ENCODE peak calls at places on chromosome 11, in four cellular contexts. Z, Y, B and U are unnamed samples.
A peak's percentile ranks its signal among the peaks of the same experiment; 100 is the strongest.

GRCh38 chr11:57800444-57801184 is 39.0 kb downstream of the CTNND1 start:
- DNase-seq in Y (peak; percentile 14), Z (no peak), B (no peak), U (no peak)

GRCh38 chr11:132402056-132402684 is 1031.8 kb downstream of the NTM start:
- DNase-seq in Y (peak; percentile 40), B (no peak), Z (no peak), U (no peak)

GRCh38 chr11:35148163-35148562 is 9.2 kb downstream of the CD44 start:
- DNase-seq in Z (no peak), Y (no peak), B (no peak), U (no peak)

GRCh38 chr11:13434247-13435205 is 28.5 kb downstream of the BTBD10 start:
- DNase-seq in B (no peak), Y (no peak), Z (no peak), U (no peak)

GRCh38 chr11:68504432-68505066 is 44.0 kb downstream of the PPP6R3 start:
- DNase-seq in B (no peak), Z (no peak), Y (no peak), U (no peak)

GRCh38 chr11:2175659-2176058 is 4.0 kb upstream of the TH start:
- DNase-seq in B (peak; percentile 28), Z (no peak), Y (no peak), U (no peak)

GRCh38 chr11:116053538-116053919 is 549.3 kb upstream of the CADM1 start:
- DNase-seq in B (no peak), Y (no peak), Z (no peak), U (no peak)

GRCh38 chr11:7528514-7529049 is 14.8 kb downstream of the PPFIBP2 start:
- DNase-seq in Z (no peak), Y (no peak), B (no peak), U (no peak)

GRCh38 chr11:19122966-19123615 is 6.1 kb downstream of the ZDHHC13 start:
- DNase-seq in Y (no peak), Z (no peak), B (no peak), U (no peak)

GRCh38 chr11:65435330-65435931 is 12.8 kb downstream of the NEAT1 start:
- DNase-seq in Y (no peak), Z (no peak), B (no peak), U (peak; percentile 23)
- TF ChIP-seq CTCF in Y (no peak), Z (no peak), B (no peak), U (no peak)

DNA sequence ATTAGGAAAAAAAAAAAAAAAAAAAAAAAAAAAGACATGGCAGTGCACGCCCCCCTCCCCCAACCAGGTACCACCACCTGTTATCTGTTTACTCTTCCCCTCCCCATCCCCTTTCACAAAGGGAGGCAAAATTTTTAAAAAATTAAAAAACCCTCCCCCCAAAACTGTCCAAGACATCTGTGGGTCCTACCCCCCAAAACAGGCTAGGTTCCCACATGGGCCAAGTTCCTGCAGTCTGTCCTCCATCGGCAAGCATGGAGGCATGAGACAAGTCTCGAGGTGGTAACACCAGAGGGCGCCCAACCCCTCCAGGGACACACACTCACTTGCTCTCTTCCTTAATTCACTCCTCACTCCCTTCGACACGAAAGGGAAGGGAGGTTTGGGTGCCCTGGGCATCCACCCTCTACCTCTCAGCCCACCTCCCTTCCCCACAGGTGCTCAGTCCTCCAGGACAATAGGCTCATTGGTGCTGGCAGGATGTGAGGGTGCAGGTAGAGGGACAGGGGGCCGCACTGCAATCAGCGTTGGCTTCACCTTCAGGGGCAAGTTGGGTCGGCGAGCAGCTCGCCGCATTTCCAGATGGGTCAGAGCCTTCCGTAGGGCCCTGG is 2.2 kb upstream of the TUT1 start:
- DNase-seq in B (no peak), Z (peak; percentile 87), Y (peak; percentile 69), U (no peak)
- TF ChIP-seq CTCF in B (peak; percentile 82), Z (peak; percentile 28), Y (peak; percentile 71), U (peak; percentile 58)

GRCh38 chr11:112784323-112785073 is 176.7 kb upstream of the NCAM1 start:
- DNase-seq in B (no peak), Y (no peak), Z (no peak), U (no peak)
- TF ChIP-seq CTCF in B (no peak), Y (no peak), Z (no peak), U (no peak)

GRCh38 chr11:975824-976223 is 50.2 kb downstream of the AP2A2 start:
- DNase-seq in Y (peak; percentile 24), Z (no peak), B (no peak), U (no peak)
- TF ChIP-seq CTCF in Y (peak; percentile 43), Z (no peak), B (peak; percentile 64), U (peak; percentile 29)

GRCh38 chr11:61460986-61461385 is 31.1 kb downstream of the SDHAF2 start:
- DNase-seq in Y (no peak), B (no peak), Z (no peak), U (no peak)
- TF ChIP-seq CTCF in Y (no peak), B (no peak), Z (no peak), U (no peak)

DNA sequence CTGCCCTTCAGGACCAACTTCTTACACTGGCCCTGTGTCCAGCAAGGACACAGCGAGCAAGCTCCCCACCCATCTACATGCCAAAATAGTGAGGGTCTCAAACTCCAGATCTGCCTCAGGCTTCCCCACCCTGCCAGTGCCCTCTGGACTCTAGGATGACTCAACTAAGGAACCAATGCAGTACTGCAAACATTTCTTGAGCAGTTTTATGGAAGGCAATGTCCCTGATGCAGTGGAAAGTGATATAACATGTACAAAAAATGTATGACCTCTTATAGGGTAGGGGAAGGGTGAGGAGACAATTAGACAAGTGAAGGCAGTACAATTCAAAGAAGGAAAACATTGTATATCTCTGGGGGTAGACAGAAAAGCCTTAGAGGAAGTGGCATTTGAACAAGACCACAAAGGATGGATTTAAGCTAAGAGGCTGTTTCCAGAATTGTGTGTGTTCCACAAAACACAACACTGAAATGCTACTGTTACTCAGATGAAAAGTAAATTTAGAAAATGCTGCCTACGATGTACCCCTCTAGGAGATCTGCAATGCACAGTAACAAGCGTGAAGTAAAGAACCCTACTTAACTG is 47.3 kb downstream of the RAB30 start:
- DNase-seq in Y (no peak), B (no peak), Z (no peak), U (no peak)
- TF ChIP-seq CTCF in Y (no peak), B (no peak), Z (no peak), U (no peak)

DNA sequence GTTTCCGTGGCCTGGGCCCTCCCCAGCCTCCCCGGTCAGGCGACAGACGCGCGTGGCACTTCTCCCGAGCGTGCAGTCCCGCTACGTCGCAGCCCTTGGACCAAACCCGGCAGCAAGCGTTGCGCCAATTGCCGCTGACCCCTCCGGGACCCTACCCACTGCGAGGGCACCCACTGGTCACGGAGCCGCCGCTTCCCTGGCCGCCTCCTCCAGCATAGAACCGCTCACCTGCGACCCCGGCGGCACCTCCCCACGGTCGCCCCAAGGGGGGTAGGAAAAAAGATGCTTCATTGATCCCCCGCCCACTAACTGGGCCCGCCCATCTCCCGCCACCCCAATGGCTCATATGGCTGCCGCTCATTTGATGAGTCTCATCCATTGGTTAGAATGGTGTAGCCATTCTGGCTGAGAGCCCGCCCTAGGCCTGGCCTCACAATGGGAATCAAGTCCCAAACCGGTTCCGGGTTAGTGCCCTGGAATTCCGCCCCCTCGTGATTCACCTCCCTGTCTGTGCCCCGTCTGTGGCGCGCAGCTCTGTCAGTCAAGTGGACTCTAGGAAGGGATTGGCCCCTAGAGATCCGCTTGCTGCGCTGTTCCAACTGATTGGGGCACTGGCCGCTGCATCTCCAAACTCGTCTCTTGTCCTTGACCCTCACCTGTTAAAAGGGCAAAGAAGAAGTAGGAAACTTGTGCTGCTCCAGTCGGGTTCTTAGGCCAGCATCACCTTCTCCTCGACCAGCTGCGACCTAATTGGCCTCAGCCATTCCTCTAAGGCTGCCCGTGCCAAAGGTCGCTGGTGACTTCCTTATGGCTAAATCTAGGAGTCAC is at the start of gene MSANTD4:
- DNase-seq in B (peak; percentile 96), Y (peak; percentile 93), Z (peak; percentile 100), U (peak; percentile 99)
- TF ChIP-seq CTCF in B (no peak), Y (peak; percentile 5), Z (no peak), U (no peak)

DNA sequence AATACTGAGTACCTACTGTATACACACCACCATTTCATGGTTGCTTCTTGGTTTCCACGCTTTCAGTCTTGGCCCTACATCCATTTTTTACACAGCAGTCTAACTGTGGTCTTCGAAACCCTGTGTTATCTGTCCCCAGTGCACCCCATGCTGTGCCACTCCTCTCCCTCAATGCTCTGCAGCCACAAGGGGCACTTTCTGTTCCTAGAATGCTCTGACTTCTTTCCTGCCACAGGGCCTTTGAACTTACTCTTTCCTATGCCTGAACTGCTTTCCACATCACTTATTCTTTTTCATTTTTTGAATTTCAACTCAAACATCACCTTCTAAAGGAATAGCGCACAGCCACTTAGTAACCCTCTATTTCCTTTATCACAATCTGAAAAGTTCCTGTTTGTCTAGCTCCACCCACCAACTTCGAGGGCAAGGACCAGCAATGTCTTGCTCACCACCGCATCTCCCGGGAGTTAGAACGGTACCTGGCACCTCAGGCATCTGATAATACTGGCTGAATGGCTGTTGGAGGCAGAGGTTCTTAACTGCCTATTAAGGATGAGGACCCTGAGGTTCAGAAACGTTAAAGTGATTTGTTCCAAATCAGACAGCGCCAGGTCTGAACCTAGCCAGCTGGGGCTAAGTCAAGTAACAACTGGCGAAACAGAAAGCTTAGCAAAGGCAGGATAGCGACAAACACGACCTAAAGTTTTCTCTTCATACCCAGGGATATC is 568 bp downstream of the ALG8 start:
- DNase-seq in B (no peak), Y (no peak), Z (no peak), U (no peak)
- TF ChIP-seq CTCF in B (no peak), Y (peak; percentile 12), Z (no peak), U (no peak)

GRCh38 chr11:77071671-77072605 is 5.2 kb downstream of the CAPN5 start:
- DNase-seq in B (no peak), Y (no peak), Z (peak; percentile 49), U (no peak)
- TF ChIP-seq CTCF in B (no peak), Y (no peak), Z (no peak), U (no peak)